ENCODE peak calls at places on chromosome 11, in nine cellular contexts. N is CD8-positive, alpha-beta T cell; R is heart right ventricle; J is thoracic aorta; D is neural progenitor cell; T is ovary; B is fibroblast of lung; H is kidney; A is stomach. O is an unnamed sample. For H3K4me1, the result is how much of the 10 kb centered on the place peaks cover.

GRCh38 chr11:106202935-106203620 is 125.6 kb downstream of the AASDHPPT start:
- DNase-seq in J (no peak), A (no peak), R (no peak), B (no peak), H (no peak), T (no peak), N (no peak), D (no peak), O (no peak)

GRCh38 chr11:19242184-19242932 is 1.6 kb upstream of the E2F8 start:
- DNase-seq in N (no peak), A (no peak), J (no peak), T (no peak), B (no peak), D (peak), H (no peak), R (no peak), O (no peak)

GRCh38 chr11:64021742-64022067 is 14.0 kb upstream of the FLRT1 start:
- DNase-seq in H (no peak), T (no peak), N (no peak), R (no peak), J (no peak), B (no peak), A (no peak), D (peak), O (no peak)

GRCh38 chr11:29780756-29781155 is 236.1 kb downstream of the KCNA4 start:
- DNase-seq in R (peak), H (peak), T (no peak), B (no peak), N (no peak), J (no peak), D (peak), A (no peak), O (peak)

GRCh38 chr11:33574366-33574765 is 126.3 kb downstream of the C11orf91 start:
- DNase-seq in R (no peak), J (no peak), N (no peak), H (no peak), D (no peak), B (no peak), A (no peak), T (no peak), O (no peak)

GRCh38 chr11:67631427-67631826 is 1.7 kb upstream of the NUDT8 start:
- DNase-seq in A (no peak), R (peak), N (no peak), H (peak), J (no peak), D (no peak), B (no peak), T (peak), O (peak)

GRCh38 chr11:19739872-19740271 is 27.2 kb downstream of the NAV2 start:
- DNase-seq in J (no peak), T (no peak), R (peak), N (no peak), D (peak), B (peak), A (no peak), H (no peak), O (no peak)

GRCh38 chr11:27807594-27807993 is 107.3 kb upstream of the BDNF start:
- DNase-seq in D (no peak), R (no peak), N (no peak), J (no peak), H (no peak), T (no peak), A (no peak), B (peak), O (no peak)

GRCh38 chr11:43833657-43834073 is 47.0 kb upstream of the ALKBH3 start:
- DNase-seq in T (no peak), N (no peak), A (peak), J (no peak), H (no peak), R (no peak), B (peak), D (no peak), O (no peak)

GRCh38 chr11:43920598-43921419 is 21.6 kb upstream of the C11orf96 start:
- DNase-seq in B (peak), H (no peak), D (no peak), T (peak), J (peak), N (no peak), R (no peak), A (peak), O (no peak)

GRCh38 chr11:73971175-73971719 is 11.4 kb downstream of the UCP2 start:
- DNase-seq in A (no peak), N (no peak), H (peak), R (no peak), B (no peak), J (no peak), T (no peak), D (no peak), O (no peak)

GRCh38 chr11:13535819-13536218 is 40.0 kb upstream of the PTH start:
- DNase-seq in N (no peak), T (no peak), D (peak), A (no peak), J (no peak), R (no peak), H (no peak), B (no peak), O (no peak)

GRCh38 chr11:118434553-118435232 is 1.6 kb upstream of the KMT2A start:
- DNase-seq in D (peak), H (peak), A (no peak), N (peak), T (peak), B (peak), J (no peak), R (peak), O (peak)

GRCh38 chr11:102981324-102981910 is 25.9 kb upstream of the MMP13 start:
- DNase-seq in T (no peak), D (peak), N (no peak), H (no peak), R (no peak), J (no peak), A (no peak), B (peak), O (no peak)

GRCh38 chr11:118635237-118635591 is 27.8 kb downstream of the PHLDB1 start:
- DNase-seq in D (peak), R (no peak), B (no peak), H (peak), A (no peak), J (no peak), T (no peak), N (no peak), O (no peak)

GRCh38 chr11:66725646-66726045 is 3.4 kb downstream of the SPTBN2 start:
- DNase-seq in H (no peak), R (no peak), A (no peak), B (no peak), D (peak), J (no peak), N (no peak), T (no peak), O (no peak)

GRCh38 chr11:42631223-42631843 is 680.5 kb upstream of the API5 start:
- DNase-seq in T (no peak), N (no peak), A (no peak), R (no peak), D (peak), J (no peak), B (no peak), H (no peak), O (no peak)

GRCh38 chr11:94834931-94835330 is 66.8 kb downstream of the AMOTL1 start:
- DNase-seq in J (no peak), D (no peak), H (no peak), N (no peak), A (no peak), T (no peak), R (no peak), B (peak), O (no peak)

GRCh38 chr11:16338397-16338796 is 17.9 kb downstream of the SOX6 start:
- DNase-seq in N (no peak), A (no peak), H (no peak), R (no peak), D (no peak), T (no peak), B (peak), J (no peak), O (no peak)

GRCh38 chr11:86952933-86953637 is 2.1 kb downstream of the FZD4 start:
- DNase-seq in B (peak), D (no peak), H (no peak), A (no peak), J (no peak), T (no peak), R (no peak), N (no peak), O (no peak)

GRCh38 chr11:70306586-70307033 is 36.1 kb downstream of the PPFIA1 start:
- DNase-seq in T (no peak), B (no peak), J (no peak), A (no peak), R (no peak), H (no peak), D (no peak), N (no peak), O (no peak)

GRCh38 chr11:98029832-98030231 is 990.9 kb upstream of the CNTN5 start:
- DNase-seq in B (no peak), H (no peak), A (no peak), N (no peak), T (no peak), R (no peak), J (no peak), D (no peak), O (no peak)

GRCh38 chr11:40292636-40293585 is 1166.5 kb downstream of the LRRC4C start:
- DNase-seq in B (peak), D (peak), J (no peak), H (peak), R (peak), T (no peak), N (no peak), A (no peak), O (no peak)

GRCh38 chr11:101445761-101446160 is 138.0 kb downstream of the TRPC6 start:
- DNase-seq in A (no peak), N (no peak), B (no peak), J (no peak), R (no peak), H (no peak), T (no peak), D (peak), O (no peak)

GRCh38 chr11:66339163-66339675 is 3.0 kb upstream of the RIN1 start:
- DNase-seq in J (no peak), H (peak), A (no peak), R (no peak), T (no peak), D (no peak), N (no peak), B (no peak), O (no peak)

GRCh38 chr11:10317776-10318526 is 13.1 kb downstream of the ADM start:
- DNase-seq in D (peak), B (no peak), A (no peak), H (no peak), J (no peak), R (no peak), T (no peak), N (no peak), O (no peak)

GRCh38 chr11:130769782-130770565 is 146.3 kb downstream of the SNX19 start:
- DNase-seq in J (no peak), B (no peak), N (no peak), R (no peak), A (no peak), D (peak), T (no peak), H (no peak), O (no peak)

GRCh38 chr11:129618046-129618569 is 197.5 kb upstream of the TMEM45B start:
- DNase-seq in H (no peak), B (no peak), T (no peak), J (no peak), D (no peak), R (no peak), A (no peak), N (no peak), O (no peak)

GRCh38 chr11:46293066-46293465 is 15.6 kb downstream of the CREB3L1 start:
- DNase-seq in A (no peak), H (peak), J (no peak), B (no peak), N (no peak), D (no peak), T (no peak), R (no peak), O (no peak)
- H3K4me1 ChIP-seq in A (half or more), H (under half), J (under half), B (half or more), N (under half), D (under half), T (under half), R (under half), O (under half)

GRCh38 chr11:65309006-65309405 is 5.7 kb upstream of the CDC42EP2 start:
- DNase-seq in R (no peak), J (no peak), T (no peak), A (no peak), H (no peak), D (no peak), B (no peak), N (no peak), O (no peak)
- H3K4me1 ChIP-seq in R (under half), J (under half), T (under half), A (half or more), H (under half), D (under half), B (under half), N (under half), O (under half)

GRCh38 chr11:1881442-1882264 is 10.0 kb downstream of the PRR33 start:
- DNase-seq in R (peak), D (no peak), B (no peak), A (no peak), J (no peak), T (no peak), N (no peak), H (peak), O (peak)

GRCh38 chr11:1882265-1883238 is 9.1 kb downstream of the PRR33 start:
- DNase-seq in H (peak), B (peak), J (no peak), T (peak), N (peak), R (peak), D (peak), A (peak), O (peak)

GRCh38 chr11:1880746-1881441 is 10.8 kb downstream of the PRR33 start:
- DNase-seq in J (no peak), H (no peak), B (no peak), N (no peak), R (no peak), T (peak), D (no peak), A (no peak), O (peak)

GRCh38 chr11:1883342-1884122 is 8.2 kb downstream of the PRR33 start:
- DNase-seq in T (no peak), H (peak), J (no peak), N (no peak), A (no peak), R (no peak), B (no peak), D (no peak), O (peak)

GRCh38 chr11:1884123-1884415 is 7.6 kb downstream of the PRR33 start:
- DNase-seq in H (peak), T (no peak), D (no peak), R (no peak), N (no peak), B (no peak), J (no peak), A (no peak), O (no peak)
- H3K4me1 ChIP-seq in H (under half), T (under half), D (under half), R (under half), N (under half), B (under half), J (under half), A (under half), O (under half)

GRCh38 chr11:108220721-108221346 is 1.6 kb downstream of the NPAT start:
- DNase-seq in A (no peak), H (no peak), J (no peak), D (no peak), R (no peak), B (peak), N (no peak), T (no peak), O (no peak)

GRCh38 chr11:108223449-108224149 is 732 bp downstream of the ATM start:
- DNase-seq in H (no peak), N (no peak), D (no peak), J (no peak), R (no peak), B (peak), A (no peak), T (no peak), O (no peak)

GRCh38 chr11:108222686-108223448 is at the start of gene ATM:
- DNase-seq in D (peak), R (peak), N (peak), H (peak), B (peak), A (peak), J (peak), T (peak), O (peak)

GRCh38 chr11:108221401-108221800 is 1.0 kb downstream of the NPAT start:
- DNase-seq in H (no peak), T (no peak), D (peak), N (no peak), B (peak), R (no peak), A (no peak), J (no peak), O (no peak)

GRCh38 chr11:108221981-108222685 is at the start of gene NPAT:
- DNase-seq in D (no peak), N (peak), T (no peak), A (peak), B (no peak), J (no peak), R (no peak), H (no peak), O (no peak)
- H3K4me1 ChIP-seq in D (under half), N (under half), T (under half), A (half or more), B (under half), J (under half), R (under half), H (under half), O (under half)

GRCh38 chr11:3984896-3985295 is 109.7 kb upstream of the RRM1 start:
- DNase-seq in N (peak), D (peak), T (no peak), J (no peak), H (no peak), B (peak), A (no peak), R (no peak), O (no peak)

GRCh38 chr11:3977078-3977477 is 117.5 kb upstream of the RRM1 start:
- DNase-seq in B (no peak), J (no peak), A (no peak), D (no peak), R (no peak), H (no peak), N (no peak), T (no peak), O (no peak)

GRCh38 chr11:3983101-3983500 is 111.5 kb upstream of the RRM1 start:
- DNase-seq in T (no peak), B (no peak), R (no peak), A (no peak), D (no peak), H (no peak), J (no peak), N (no peak), O (no peak)

GRCh38 chr11:3982431-3982830 is 112.2 kb upstream of the RRM1 start:
- DNase-seq in A (no peak), N (no peak), T (no peak), J (no peak), H (no peak), R (no peak), D (no peak), B (no peak), O (no peak)

DNA sequence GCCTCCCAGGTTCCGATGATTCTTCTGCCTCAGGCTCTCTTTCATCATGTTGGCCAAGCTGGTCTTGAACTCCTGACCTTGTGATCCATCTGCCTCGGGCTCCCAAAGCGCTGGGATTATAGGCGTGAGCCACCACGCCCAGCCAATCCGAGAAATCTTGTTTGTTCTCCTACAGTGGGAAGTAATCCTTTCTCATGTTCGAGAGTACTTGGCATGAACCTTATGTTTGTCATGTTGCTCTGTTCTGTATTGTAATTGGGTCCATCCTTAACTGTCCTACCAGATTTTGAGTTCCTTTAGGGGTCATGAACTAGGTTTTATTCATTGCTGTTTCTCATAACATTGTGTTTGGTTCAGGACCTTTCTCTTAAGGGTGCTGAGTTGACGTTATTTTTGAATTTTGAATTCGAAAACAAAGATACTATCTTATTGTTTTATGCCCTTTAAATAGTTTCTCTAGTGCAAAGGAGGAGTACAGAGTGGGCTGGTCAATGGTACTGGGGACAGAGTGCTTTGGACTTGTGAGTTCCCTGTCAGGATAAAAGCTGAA is 113.4 kb upstream of the RRM1 start:
- DNase-seq in B (no peak), N (no peak), J (no peak), R (no peak), D (no peak), H (no peak), A (no peak), T (no peak), O (no peak)
- H3K4me1 ChIP-seq in B (under half), N (half or more), J (under half), R (under half), D (under half), H (under half), A (under half), T (under half), O (under half)